ENCODE peak calls at places on chromosome 2, in eight cellular contexts. N is H9, W is neuronal stem cell, A is trophoblast cell, R is GM23248, M is adipocyte, S is HCT116, G is colonic mucosa. H is an unnamed sample.

GRCh38 chr2:3403587-3404334 is 24.3 kb downstream of the TRAPPC12 start:
- DNase-seq in M (no peak), A (no peak), N (no peak), R (no peak), G (no peak), W (no peak), S (no peak), H (no peak)

GRCh38 chr2:32825291-32825712 is 121.5 kb upstream of the LTBP1 start:
- DNase-seq in N (no peak), M (no peak), R (peak), A (no peak), G (no peak), W (no peak), S (no peak), H (peak)

GRCh38 chr2:240326246-240326645 is 109.2 kb upstream of the GPC1 start:
- DNase-seq in W (peak), N (no peak), M (peak), G (no peak), R (peak), A (no peak), S (no peak), H (peak)

GRCh38 chr2:187890690-187891089 is 336.5 kb upstream of the TFPI start:
- DNase-seq in W (no peak), A (no peak), G (no peak), N (no peak), R (no peak), M (no peak), S (no peak), H (no peak)

GRCh38 chr2:233429175-233429897 is 75.0 kb downstream of the DGKD start:
- DNase-seq in N (no peak), S (no peak), R (no peak), M (no peak), G (no peak), A (no peak), W (no peak), H (no peak)

GRCh38 chr2:50723549-50723948 is 308.4 kb downstream of the NRXN1 start:
- DNase-seq in R (no peak), S (no peak), G (no peak), W (no peak), A (no peak), N (no peak), M (no peak), H (no peak)

GRCh38 chr2:240784629-240785423 is 35.2 kb downstream of the KIF1A start:
- DNase-seq in M (no peak), W (no peak), S (no peak), A (no peak), N (no peak), R (no peak), G (no peak), H (no peak)

GRCh38 chr2:28590496-28591301 is 94.8 kb downstream of the PLB1 start:
- DNase-seq in A (no peak), N (no peak), G (no peak), W (no peak), R (no peak), S (no peak), M (no peak), H (no peak)

GRCh38 chr2:216215991-216216390 is 106.8 kb downstream of the XRCC5 start:
- DNase-seq in W (no peak), G (no peak), A (no peak), R (peak), N (no peak), M (peak), S (no peak), H (no peak)

GRCh38 chr2:13485256-13485655 is 768.5 kb downstream of the TRIB2 start:
- DNase-seq in G (no peak), N (no peak), A (no peak), S (no peak), W (no peak), M (no peak), R (no peak), H (no peak)

GRCh38 chr2:176280156-176280555 is 10.9 kb downstream of the MTX2 start:
- DNase-seq in R (no peak), W (no peak), M (no peak), G (no peak), A (no peak), N (no peak), S (no peak), H (peak)

GRCh38 chr2:5690718-5691658 is 1.2 kb upstream of the SOX11 start:
- DNase-seq in G (no peak), M (peak), R (peak), A (no peak), W (peak), S (no peak), N (peak), H (peak)

GRCh38 chr2:10449481-10449831 is 1.3 kb upstream of the ODC1 start:
- DNase-seq in N (no peak), A (no peak), R (no peak), W (no peak), M (no peak), G (no peak), S (no peak), H (no peak)

GRCh38 chr2:118130385-118130784 is 42.1 kb downstream of the INSIG2 start:
- DNase-seq in S (no peak), A (no peak), W (no peak), R (no peak), G (no peak), M (no peak), N (no peak), H (no peak)

GRCh38 chr2:38997784-38998183 is 108.1 kb downstream of the ARHGEF33 start:
- DNase-seq in G (no peak), M (peak), R (peak), W (no peak), A (no peak), N (no peak), S (no peak), H (peak)

GRCh38 chr2:4745596-4745995 is 946.6 kb upstream of the SOX11 start:
- DNase-seq in N (peak), A (no peak), M (no peak), G (no peak), R (no peak), S (no peak), W (no peak), H (no peak)

GRCh38 chr2:236164201-236164982 is 3.8 kb downstream of the GBX2 start:
- DNase-seq in G (no peak), R (peak), M (peak), S (no peak), A (no peak), N (peak), W (peak), H (no peak)

GRCh38 chr2:95039410-95039809 is 13.9 kb downstream of the MAL start:
- DNase-seq in R (no peak), N (no peak), G (no peak), W (no peak), M (no peak), S (no peak), A (no peak), H (no peak)

GRCh38 chr2:190318931-190319556 is 582 bp downstream of the HIBCH start:
- DNase-seq in R (peak), A (no peak), N (no peak), G (peak), W (no peak), M (peak), S (no peak), H (no peak)

GRCh38 chr2:19041773-19042172 is 316.6 kb downstream of the OSR1 start:
- DNase-seq in R (no peak), N (no peak), M (no peak), A (no peak), W (no peak), S (no peak), G (no peak), H (no peak)

GRCh38 chr2:188979119-188979729 is 5.1 kb downstream of the COL3A1 start:
- DNase-seq in N (no peak), W (no peak), R (no peak), M (no peak), A (no peak), G (no peak), S (no peak), H (no peak)

GRCh38 chr2:42755161-42755900 is 8.6 kb downstream of the OXER1 start:
- DNase-seq in R (peak), W (no peak), S (no peak), A (peak), M (peak), G (no peak), N (no peak), H (no peak)

GRCh38 chr2:235543126-235543750 is 49.4 kb downstream of the AGAP1 start:
- DNase-seq in S (no peak), N (no peak), A (no peak), M (no peak), R (peak), W (no peak), G (peak), H (peak)

GRCh38 chr2:234245945-234246344 is 195.4 kb downstream of the SPP2 start:
- DNase-seq in R (peak), N (no peak), S (no peak), W (no peak), G (no peak), M (peak), A (no peak), H (peak)

GRCh38 chr2:102204638-102205037 is 17.8 kb downstream of the IL1RL2 start:
- DNase-seq in W (no peak), A (no peak), M (no peak), S (no peak), N (no peak), G (no peak), R (no peak), H (no peak)

GRCh38 chr2:239293450-239294430 is 107.1 kb downstream of the HDAC4 start:
- DNase-seq in R (no peak), S (no peak), W (no peak), G (no peak), A (no peak), M (no peak), N (no peak), H (no peak)

GRCh38 chr2:194765723-194766122 is 891.3 kb upstream of the SLC39A10 start:
- DNase-seq in R (no peak), N (no peak), G (no peak), S (no peak), M (no peak), A (no peak), W (no peak), H (no peak)

GRCh38 chr2:201931955-201932354 is 101.7 kb upstream of the FZD7 start:
- DNase-seq in R (peak), M (peak), A (no peak), G (no peak), W (no peak), S (no peak), N (no peak), H (peak)

GRCh38 chr2:23708771-23709170 is 218.2 kb downstream of the ATAD2B start:
- DNase-seq in W (no peak), M (no peak), N (no peak), S (no peak), G (no peak), R (no peak), A (no peak), H (no peak)

GRCh38 chr2:206586609-206587008 is 55.7 kb upstream of the FAM237A start:
- DNase-seq in A (no peak), R (no peak), S (no peak), N (no peak), M (no peak), G (no peak), W (no peak), H (no peak)

GRCh38 chr2:12507295-12507694 is 209.4 kb upstream of the TRIB2 start:
- DNase-seq in A (no peak), G (no peak), N (no peak), W (no peak), S (no peak), R (peak), M (peak), H (peak)

GRCh38 chr2:226850024-226850423 is 14.2 kb downstream of the RHBDD1 start:
- DNase-seq in G (no peak), N (no peak), A (no peak), R (no peak), W (no peak), M (no peak), S (no peak), H (no peak)

GRCh38 chr2:1278125-1278524 is 135.1 kb upstream of the TPO start:
- DNase-seq in M (no peak), N (no peak), G (no peak), W (no peak), A (no peak), R (no peak), S (no peak), H (no peak)

GRCh38 chr2:43041661-43042360 is 184.6 kb downstream of the ZFP36L2 start:
- DNase-seq in M (peak), S (no peak), W (peak), R (peak), A (peak), N (peak), G (no peak), H (peak)

GRCh38 chr2:143083636-143084035 is 45.6 kb upstream of the ARHGAP15 start:
- DNase-seq in S (no peak), A (no peak), W (no peak), G (no peak), N (no peak), R (peak), M (peak), H (peak)

GRCh38 chr2:45505138-45505537 is 105.9 kb downstream of the SRBD1 start:
- DNase-seq in N (no peak), W (no peak), A (no peak), S (no peak), R (no peak), G (no peak), M (no peak), H (no peak)

GRCh38 chr2:39435974-39436591 is 1.0 kb downstream of the MAP4K3 start:
- DNase-seq in W (no peak), G (peak), S (no peak), M (peak), R (peak), A (no peak), N (peak), H (peak)

GRCh38 chr2:238847841-238848565 is at the start of gene TWIST2:
- DNase-seq in N (peak), M (peak), G (peak), W (peak), R (peak), S (no peak), A (no peak), H (peak)

GRCh38 chr2:210965472-210965871 is 409.1 kb downstream of the CPS1 start:
- DNase-seq in S (no peak), M (peak), N (no peak), G (no peak), W (no peak), R (peak), A (no peak), H (no peak)

GRCh38 chr2:178863130-178863855 is 56.1 kb upstream of the TTN start:
- DNase-seq in R (peak), M (no peak), W (no peak), N (no peak), S (no peak), G (no peak), A (no peak), H (no peak)
- H3K9ac ChIP-seq in R (peak), M (peak), W (no peak), N (no peak), S (no peak), G (no peak), A (no peak), H (peak)

GRCh38 chr2:147789287-147789686 is 55.5 kb upstream of the ACVR2A start:
- DNase-seq in S (no peak), W (no peak), R (peak), G (no peak), M (no peak), N (no peak), A (no peak), H (peak)
- H3K9ac ChIP-seq in S (no peak), W (no peak), R (no peak), G (no peak), M (no peak), N (no peak), A (no peak), H (peak)

DNA sequence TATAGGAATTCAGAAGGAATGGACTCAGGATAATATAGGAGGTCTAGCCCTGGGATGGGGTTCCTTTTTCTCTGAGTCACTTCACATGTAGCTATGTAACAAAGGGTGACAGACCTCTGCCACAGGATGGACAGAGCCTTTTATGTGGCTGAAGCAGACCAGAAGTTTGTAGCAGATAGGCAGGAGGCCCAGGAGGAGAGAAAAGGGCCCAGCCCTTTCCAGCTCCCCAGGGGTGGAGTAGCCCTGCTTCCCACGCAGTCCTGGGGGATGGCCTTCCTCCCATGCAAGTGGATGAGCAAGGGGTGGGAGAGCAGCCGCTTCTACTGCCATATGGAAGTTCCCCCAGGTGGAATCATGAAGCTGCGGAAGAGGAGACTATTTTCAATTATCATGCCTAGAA is 40.3 kb downstream of the ARMC9 start:
- DNase-seq in G (no peak), W (no peak), N (no peak), S (no peak), A (no peak), M (no peak), R (no peak), H (no peak)
- H3K9ac ChIP-seq in G (no peak), W (no peak), N (no peak), S (no peak), A (no peak), M (no peak), R (no peak), H (no peak)

GRCh38 chr2:263022-263738 is 652 bp downstream of the SH3YL1 start:
- DNase-seq in M (no peak), N (no peak), W (no peak), R (no peak), G (peak), S (no peak), A (no peak), H (no peak)

GRCh38 chr2:263774-264492 is at the start of gene SH3YL1:
- DNase-seq in N (peak), S (peak), M (peak), G (peak), W (no peak), A (peak), R (peak), H (peak)

GRCh38 chr2:259789-260331 is 4.0 kb downstream of the SH3YL1 start:
- DNase-seq in N (no peak), W (no peak), M (no peak), S (no peak), R (no peak), G (no peak), A (no peak), H (no peak)

GRCh38 chr2:260507-261161 is 3.2 kb downstream of the SH3YL1 start:
- DNase-seq in N (no peak), G (no peak), W (no peak), R (no peak), S (no peak), A (peak), M (no peak), H (no peak)

DNA sequence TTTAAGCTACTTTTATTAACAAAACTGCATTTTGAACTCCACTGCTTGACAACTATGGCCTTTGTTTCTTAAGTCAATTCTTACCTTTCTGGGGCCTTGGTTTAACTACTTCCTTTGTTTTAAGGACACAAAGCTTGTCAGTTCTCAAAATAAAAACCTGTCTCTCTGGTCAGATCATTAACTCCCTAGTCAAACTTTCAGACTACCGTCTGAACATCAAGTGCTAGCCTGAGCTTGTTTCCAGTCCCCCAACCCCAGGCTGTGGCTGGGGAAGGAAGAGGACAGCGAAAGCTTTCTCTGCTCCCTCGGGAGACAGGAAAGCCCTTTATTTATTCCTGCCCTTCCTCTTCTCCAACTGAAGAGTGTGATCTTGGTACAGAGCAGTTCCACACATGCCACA is 1.7 kb downstream of the SH3YL1 start:
- DNase-seq in A (no peak), R (no peak), N (no peak), G (no peak), W (no peak), S (no peak), M (no peak), H (no peak)
- H3K9ac ChIP-seq in A (no peak), R (no peak), N (no peak), G (no peak), W (no peak), S (no peak), M (no peak), H (no peak)

DNA sequence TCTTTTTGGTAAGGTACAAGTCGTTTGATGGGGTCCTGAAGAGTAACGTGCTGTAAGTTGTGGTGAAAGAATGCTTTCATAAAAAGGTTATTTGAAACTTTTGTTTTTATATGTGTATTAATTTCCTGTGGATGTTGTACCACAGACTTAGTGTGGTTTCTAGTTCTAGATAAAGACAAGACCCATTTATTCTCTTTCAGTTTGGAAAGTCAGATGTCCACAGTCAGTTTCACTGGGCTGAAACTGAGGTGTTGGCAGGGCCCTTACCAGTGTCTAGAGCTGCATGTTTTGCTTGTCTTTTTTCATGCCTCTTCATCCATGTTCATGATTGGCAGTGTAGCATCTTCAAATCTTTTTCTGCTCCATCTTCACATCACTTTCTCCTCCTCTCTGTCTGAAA is 22.1 kb upstream of the DOCK10 start:
- DNase-seq in S (no peak), N (no peak), A (no peak), W (no peak), R (no peak), G (no peak), M (no peak), H (no peak)
- H3K9ac ChIP-seq in S (no peak), N (no peak), A (no peak), W (no peak), R (no peak), G (no peak), M (no peak), H (no peak)

DNA sequence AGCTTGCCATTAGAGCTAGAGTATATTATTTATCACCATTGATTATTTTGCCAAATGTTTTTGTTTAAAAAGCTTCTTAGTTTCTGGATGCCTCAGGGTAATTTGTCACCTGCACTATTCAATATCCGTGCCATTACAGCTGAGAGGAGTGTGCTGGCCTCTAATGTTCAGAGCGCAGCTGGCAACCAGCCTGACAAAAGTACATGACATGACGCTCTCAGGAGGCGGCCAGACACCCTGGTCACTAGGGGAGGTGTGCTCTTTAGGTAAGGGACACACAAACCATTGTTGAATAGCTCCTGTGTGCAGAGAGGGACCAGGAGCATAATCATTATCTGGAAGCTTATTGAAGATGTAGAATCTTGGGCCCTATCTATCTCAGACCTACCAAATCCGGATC is 20.3 kb downstream of the LIMS1 start:
- DNase-seq in N (no peak), W (no peak), R (no peak), G (no peak), S (no peak), A (no peak), M (no peak), H (no peak)
- H3K9ac ChIP-seq in N (no peak), W (no peak), R (no peak), G (no peak), S (no peak), A (no peak), M (no peak), H (no peak)

DNA sequence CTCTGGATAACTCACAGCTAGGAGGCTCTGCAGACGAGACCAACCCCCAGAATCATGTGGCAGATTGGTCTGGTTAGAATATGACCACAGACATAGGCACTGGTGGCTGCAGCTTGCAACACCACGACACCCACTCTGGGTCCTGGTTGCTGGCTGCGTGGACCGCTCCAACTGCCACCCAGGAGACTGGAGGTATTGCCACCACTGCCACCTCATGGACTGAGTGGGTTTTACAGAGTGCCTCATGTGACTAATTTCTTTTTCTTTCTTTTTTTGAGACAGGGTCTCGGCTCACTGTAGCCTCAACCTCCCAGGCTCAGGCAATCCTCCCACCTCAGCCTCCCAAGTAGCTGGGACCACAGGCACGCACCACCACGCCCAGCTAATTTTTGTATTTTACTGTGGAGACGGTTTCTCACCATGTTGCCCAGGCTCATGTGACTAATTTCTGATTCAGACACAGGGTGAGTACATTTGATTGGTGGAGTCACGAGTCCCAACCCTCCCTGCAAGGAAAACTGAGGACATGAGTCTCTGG is 29.9 kb upstream of the NT5DC4 start:
- DNase-seq in N (peak), A (peak), G (peak), R (peak), W (no peak), M (peak), S (peak), H (peak)
- H3K9ac ChIP-seq in N (no peak), A (no peak), G (no peak), R (peak), W (no peak), M (peak), S (peak), H (no peak)

H was measured in astrocyte.